ENCODE peak calls at places on chromosome 16, in four cellular contexts. I, D, K and E are unnamed samples.

GRCh38 chr16:26772503-26772902 is 294.2 kb upstream of the C16orf82 start:
- DNase-seq in I (no peak), D (no peak), K (no peak), E (no peak)

GRCh38 chr16:77564791-77565390 is 130.1 kb upstream of the ADAMTS18 start:
- DNase-seq in I (no peak), D (no peak), K (no peak), E (no peak)

GRCh38 chr16:79811541-79811940 is 211.0 kb upstream of the MAF start:
- DNase-seq in I (no peak), D (no peak), K (no peak), E (no peak)

GRCh38 chr16:82701302-82702022 is 74.7 kb downstream of the CDH13 start:
- DNase-seq in I (no peak), D (no peak), K (no peak), E (no peak)

GRCh38 chr16:57988929-57989328 is 11.5 kb downstream of the ZNF319 start:
- DNase-seq in I (no peak), D (no peak), K (no peak), E (no peak)

GRCh38 chr16:66204761-66205160 is 161.7 kb upstream of the CDH5 start:
- DNase-seq in I (no peak), D (no peak), K (no peak), E (no peak)

GRCh38 chr16:68707341-68708152 is 29.5 kb upstream of the CDH1 start:
- DNase-seq in I (no peak), D (peak), K (peak), E (no peak)

GRCh38 chr16:2497641-2498040 is 16.1 kb upstream of the ATP6V0C start:
- DNase-seq in I (no peak), D (no peak), K (no peak), E (no peak)

GRCh38 chr16:81601601-81602251 is 157.1 kb downstream of the CMIP start:
- DNase-seq in I (peak), D (no peak), K (no peak), E (no peak)

GRCh38 chr16:16992986-16993783 is 477.6 kb downstream of the XYLT1 start:
- DNase-seq in I (no peak), D (no peak), K (no peak), E (peak)

GRCh38 chr16:55248058-55248457 is 75.9 kb upstream of the IRX6 start:
- DNase-seq in I (no peak), D (no peak), K (no peak), E (no peak)

DNA sequence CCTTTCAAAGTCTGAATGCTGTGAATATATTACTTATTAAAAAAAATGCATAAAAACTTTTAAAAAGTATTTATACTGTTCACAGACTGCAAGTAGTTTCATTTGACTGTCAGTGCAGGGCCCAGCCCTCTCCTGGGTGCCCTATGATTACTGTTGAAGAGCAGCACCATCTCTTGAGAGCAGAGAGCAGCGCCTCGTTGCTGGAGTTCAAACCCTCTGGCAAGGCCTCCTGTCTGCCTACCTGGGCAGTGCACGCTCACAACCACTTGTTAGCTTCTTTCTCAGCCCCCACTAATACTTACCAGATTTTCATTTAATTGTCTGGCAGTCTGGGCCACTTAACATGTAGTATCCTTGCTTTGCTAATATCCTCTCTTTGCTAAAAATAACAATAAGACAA is 233.4 kb downstream of the PHKB start:
- DNase-seq in I (no peak), D (no peak), K (peak), E (no peak)
- TF ChIP-seq ZBTB33 in I (no peak), D (no peak), K (no peak), E (no peak)

GRCh38 chr16:51132484-51132883 is 18.6 kb downstream of the SALL1 start:
- DNase-seq in I (no peak), D (no peak), K (peak), E (no peak)
- TF ChIP-seq RFX5 in I (no peak), D (no peak), K (no peak), E (no peak)

DNA sequence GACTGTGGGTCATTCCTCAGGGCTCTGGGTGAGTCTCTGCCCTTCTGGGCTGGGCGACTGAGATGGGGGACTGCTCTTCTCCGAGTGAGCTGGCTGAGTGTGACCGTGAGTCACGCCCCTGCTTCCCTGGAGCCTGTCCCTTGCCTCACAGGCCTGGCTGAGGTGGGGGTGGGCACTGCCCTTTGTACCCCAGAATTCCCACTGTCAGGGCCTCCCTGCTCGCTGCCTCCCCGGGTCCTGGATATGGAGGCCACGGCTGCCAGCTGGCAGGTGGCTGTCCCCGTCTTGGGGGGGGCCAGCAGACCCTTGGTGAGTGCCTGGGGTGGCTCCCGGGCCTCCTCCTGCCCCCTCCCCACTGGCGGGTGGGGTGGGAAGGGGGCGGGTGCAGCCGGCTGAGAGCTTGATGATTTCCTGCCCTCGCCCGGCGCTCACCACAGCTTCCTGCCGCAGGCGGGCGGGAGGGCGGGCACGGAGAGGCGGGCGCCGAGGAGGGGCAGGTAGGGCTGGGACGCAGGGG is at the start of gene LAT:
- DNase-seq in I (no peak), D (no peak), K (no peak), E (no peak)
- TF ChIP-seq ZBTB33 in I (no peak), D (no peak), K (no peak), E (no peak)

GRCh38 chr16:72291531-72291981 is 119.6 kb upstream of the PMFBP1 start:
- DNase-seq in I (no peak), D (no peak), K (peak), E (no peak)

GRCh38 chr16:72286936-72287620 is 115.1 kb upstream of the PMFBP1 start:
- DNase-seq in I (no peak), D (no peak), K (no peak), E (no peak)

GRCh38 chr16:72287646-72288045 is 115.7 kb upstream of the PMFBP1 start:
- DNase-seq in I (no peak), D (no peak), K (no peak), E (no peak)

GRCh38 chr16:72295914-72296313 is 124.0 kb upstream of the PMFBP1 start:
- DNase-seq in I (no peak), D (no peak), K (no peak), E (no peak)

DNA sequence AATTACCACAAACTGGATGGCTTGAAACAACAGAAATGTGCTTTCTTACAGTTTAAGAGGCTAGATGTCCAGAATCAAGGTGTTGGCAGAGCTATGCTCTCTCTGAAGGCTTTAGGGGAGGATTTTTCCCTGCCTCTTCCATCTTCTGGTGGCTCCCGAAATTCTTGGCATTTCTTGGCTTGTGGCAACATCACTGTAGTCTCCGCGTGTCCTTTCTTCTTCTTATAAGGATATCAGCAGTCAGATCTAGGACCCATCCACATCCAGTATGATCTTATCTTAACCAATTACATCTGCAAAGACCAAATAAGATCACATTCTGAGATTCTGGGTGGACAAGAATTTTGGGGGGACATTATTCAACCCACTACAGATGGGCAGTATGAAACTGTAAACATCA is 119.2 kb upstream of the PMFBP1 start:
- DNase-seq in I (no peak), D (no peak), K (no peak), E (no peak)
- TF ChIP-seq RFX5 in I (no peak), D (no peak), K (no peak), E (no peak)